ENCODE peak calls at places on chromosomes 2 and 18, in nine cellular contexts. B is HCT116; E is neural crest cell; F is GM20000; K is cardiac fibroblast; H is IMR-90; W is H9; T is thyroid gland; G is CD8-positive, alpha-beta T cell. X is an unnamed sample.

GRCh38 chr2:1022178-1022577 is 71.5 kb downstream of the SNTG2 start:
- DNase-seq in B (no peak), E (no peak), F (no peak), K (no peak), H (no peak), W (no peak), T (no peak), G (no peak), X (no peak)

GRCh38 chr2:56130463-56131070 is 53.2 kb upstream of the CCDC85A start:
- DNase-seq in B (peak), E (no peak), F (no peak), K (peak), H (peak), W (peak), T (peak), G (no peak), X (peak)

GRCh38 chr2:50746526-50746925 is 285.4 kb downstream of the NRXN1 start:
- DNase-seq in B (peak), E (peak), F (peak), K (peak), H (peak), W (peak), T (peak), G (no peak), X (no peak)

GRCh38 chr2:61906187-61906470 is 655 bp downstream of the COMMD1 start:
- DNase-seq in B (no peak), E (no peak), F (no peak), K (no peak), H (no peak), W (no peak), T (no peak), G (no peak), X (no peak)

GRCh38 chr2:3595409-3595808 is 497 bp downstream of the COLEC11 start:
- DNase-seq in B (no peak), E (no peak), F (no peak), K (no peak), H (no peak), W (no peak), T (no peak), G (peak), X (no peak)

GRCh38 chr2:144432921-144433320 is 87.0 kb downstream of the ZEB2 start:
- DNase-seq in B (no peak), E (no peak), F (no peak), K (no peak), H (no peak), W (no peak), T (no peak), G (no peak), X (no peak)

GRCh38 chr18:26476697-26477096 is 71.7 kb downstream of the KCTD1 start:
- DNase-seq in B (no peak), E (no peak), F (no peak), K (no peak), H (no peak), W (no peak), T (no peak), G (no peak), X (no peak)

GRCh38 chr2:27024812-27025211 is 8.0 kb upstream of the TMEM214 start:
- DNase-seq in B (no peak), E (no peak), F (no peak), K (no peak), H (no peak), W (peak), T (no peak), G (no peak), X (no peak)

GRCh38 chr2:24831736-24832421 is 38.7 kb downstream of the CENPO start:
- DNase-seq in B (no peak), E (peak), F (peak), K (no peak), H (no peak), W (no peak), T (peak), G (no peak), X (no peak)

GRCh38 chr2:120470041-120470716 is 124.2 kb downstream of the INHBB start:
- DNase-seq in B (no peak), E (no peak), F (no peak), K (peak), H (peak), W (no peak), T (peak), G (no peak), X (peak)

GRCh38 chr2:41928593-41928992 is 119.2 kb upstream of the PKDCC start:
- DNase-seq in B (no peak), E (no peak), F (no peak), K (peak), H (peak), W (no peak), T (no peak), G (no peak), X (peak)

DNA sequence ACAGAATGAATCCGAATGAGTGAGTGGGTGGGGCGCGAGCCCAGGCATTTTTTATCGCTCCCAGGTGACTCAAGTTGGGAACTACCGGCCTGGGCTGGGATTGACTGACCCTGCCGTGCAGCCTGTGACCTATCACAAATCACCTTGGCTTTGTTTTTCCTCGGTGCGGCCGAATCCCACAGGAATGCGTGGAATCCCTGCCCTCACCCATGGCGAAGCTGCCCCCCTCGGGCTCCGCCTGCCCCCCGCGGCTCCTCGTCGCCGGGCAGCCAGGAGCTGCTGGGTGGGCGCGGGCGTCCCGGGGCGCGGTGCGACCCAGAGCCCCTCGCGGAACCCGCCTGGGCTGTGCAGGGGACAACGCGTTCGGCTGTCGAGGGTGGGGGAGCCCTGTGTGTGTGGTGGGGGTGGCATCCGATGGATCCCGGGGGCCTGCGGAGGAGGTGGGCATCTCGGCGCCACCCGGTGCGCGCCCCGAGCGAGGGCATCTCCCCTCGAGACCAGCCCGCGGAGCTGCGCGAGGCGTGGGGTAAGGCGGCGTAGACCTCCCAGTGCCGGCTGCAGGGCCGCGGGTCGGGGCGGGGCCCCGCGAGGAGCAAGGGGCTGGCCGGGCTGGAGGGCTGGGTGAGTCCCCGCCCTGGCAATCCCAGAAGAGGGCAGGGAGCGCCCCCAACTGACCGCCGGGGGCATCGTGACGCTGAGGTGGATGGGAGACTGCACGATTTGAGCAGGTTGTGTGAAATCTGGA is 16.5 kb downstream of the B3GNT7 start:
- DNase-seq in B (peak), E (peak), F (peak), K (peak), H (peak), W (peak), T (peak), G (peak), X (peak)
- TF ChIP-seq CTCF in B (peak), E (peak), F (peak), K (peak), H (peak), W (peak), T (peak), G (peak), X (peak)

GRCh38 chr2:160581448-160581847 is 87.8 kb upstream of the RBMS1 start:
- DNase-seq in B (no peak), E (no peak), F (no peak), K (no peak), H (no peak), W (peak), T (no peak), G (no peak), X (no peak)
- TF ChIP-seq CTCF in B (peak), E (no peak), F (no peak), K (no peak), H (no peak), W (peak), T (no peak), G (no peak), X (no peak)

DNA sequence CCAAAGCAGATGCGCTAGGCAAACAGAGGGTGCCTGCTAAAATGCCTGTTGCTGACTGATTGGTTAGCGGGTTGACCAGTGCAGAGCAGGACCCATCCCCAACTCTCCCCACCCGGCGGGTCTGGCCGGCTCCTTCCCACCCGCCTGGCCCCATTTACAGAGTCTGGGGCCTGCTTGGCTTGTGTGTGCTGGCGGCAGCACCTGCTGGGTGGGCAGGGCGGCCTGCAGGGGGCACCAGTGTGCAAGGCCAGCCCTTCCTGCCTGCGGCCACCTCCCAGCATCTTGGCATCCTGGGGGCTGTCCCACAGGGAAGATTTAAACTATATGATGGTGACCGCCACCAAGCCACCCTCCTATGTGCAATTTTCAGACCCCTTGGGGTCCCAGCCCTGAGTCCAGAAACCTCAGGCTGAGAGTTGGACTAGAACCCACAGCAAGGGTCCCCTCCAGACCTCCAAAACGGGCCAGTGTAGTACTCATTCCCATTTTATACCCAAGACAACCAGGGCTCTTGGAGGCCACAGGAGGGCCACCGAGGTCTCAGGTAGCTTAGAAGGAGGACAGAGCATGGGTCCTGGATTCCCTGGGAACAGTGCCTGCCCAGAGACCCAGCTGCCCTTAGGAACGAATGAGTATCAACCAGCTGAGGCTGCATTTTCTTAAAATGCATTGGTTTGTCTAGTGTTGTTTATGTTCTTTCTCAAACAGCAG is 173.6 kb downstream of the SMAD7 start:
- DNase-seq in B (no peak), E (peak), F (peak), K (peak), H (peak), W (peak), T (peak), G (peak), X (no peak)
- TF ChIP-seq CTCF in B (peak), E (peak), F (peak), K (peak), H (peak), W (peak), T (peak), G (peak), X (peak)

GRCh38 chr2:208020253-208020652 is 5.1 kb downstream of the PLEKHM3 start:
- DNase-seq in B (no peak), E (no peak), F (no peak), K (no peak), H (no peak), W (no peak), T (no peak), G (no peak), X (no peak)

GRCh38 chr2:208025814-208026184 is 472 bp upstream of the PLEKHM3 start:
- DNase-seq in B (no peak), E (no peak), F (peak), K (no peak), H (no peak), W (peak), T (no peak), G (peak), X (no peak)

GRCh38 chr2:208025037-208025813 is at the start of gene PLEKHM3:
- DNase-seq in B (peak), E (peak), F (peak), K (peak), H (peak), W (peak), T (peak), G (peak), X (peak)
- TF ChIP-seq CTCF in B (no peak), E (no peak), F (no peak), K (no peak), H (peak), W (no peak), T (no peak), G (no peak), X (no peak)

GRCh38 chr18:52343731-52344340 is 3.8 kb downstream of the DCC start:
- DNase-seq in B (no peak), E (no peak), F (no peak), K (no peak), H (no peak), W (no peak), T (no peak), G (no peak), X (no peak)

GRCh38 chr18:52340466-52341378 is 725 bp downstream of the DCC start:
- DNase-seq in B (no peak), E (no peak), F (no peak), K (no peak), H (no peak), W (no peak), T (no peak), G (no peak), X (no peak)

GRCh38 chr18:52341617-52342381 is 1.8 kb downstream of the DCC start:
- DNase-seq in B (no peak), E (peak), F (no peak), K (no peak), H (no peak), W (peak), T (no peak), G (no peak), X (no peak)

GRCh38 chr18:52345428-52345827 is 5.4 kb downstream of the DCC start:
- DNase-seq in B (no peak), E (no peak), F (no peak), K (no peak), H (no peak), W (no peak), T (no peak), G (no peak), X (no peak)

GRCh38 chr18:52343138-52343537 is 3.1 kb downstream of the DCC start:
- DNase-seq in B (no peak), E (no peak), F (no peak), K (no peak), H (peak), W (no peak), T (no peak), G (no peak), X (no peak)
- TF ChIP-seq CTCF in B (no peak), E (peak), F (no peak), K (no peak), H (no peak), W (peak), T (no peak), G (no peak), X (no peak)